ENCODE peak calls at places on chromosomes 4 and X, in seven cellular contexts. M is neural crest cell, D is BJ, H is dorsolateral prefrontal cortex, W is GM12865, L is lower lobe of right lung, C is RWPE2. T is an unnamed sample.

GRCh38 chrX:39592776-39593175 is 505.0 kb downstream of the BCOR start:
- DNase-seq in M (no peak), D (no peak), H (no peak), W (no peak), L (no peak), C (no peak), T (no peak)

GRCh38 chrX:107676559-107677378 is 48.5 kb downstream of the PRPS1 start:
- DNase-seq in M (no peak), D (peak; percentile 59), H (peak; percentile 57), W (no peak), L (peak; percentile 93), C (peak; percentile 84), T (peak; percentile 98)

GRCh38 chr4:21136231-21136630 is 436.0 kb downstream of the PACRGL start:
- DNase-seq in M (no peak), D (no peak), H (no peak), W (no peak), L (no peak), C (no peak), T (no peak)

GRCh38 chr4:85318415-85318814 is 156.5 kb upstream of the ARHGAP24 start:
- DNase-seq in M (no peak), D (no peak), H (no peak), W (no peak), L (no peak), C (no peak), T (no peak)

GRCh38 chrX:44227981-44228380 is 115.5 kb downstream of the EFHC2 start:
- DNase-seq in M (no peak), D (no peak), H (no peak), W (no peak), L (no peak), C (no peak), T (no peak)

GRCh38 chrX:15714529-15714928 is 23.5 kb upstream of the CA5B start:
- DNase-seq in M (no peak), D (no peak), H (no peak), W (no peak), L (no peak), C (no peak), T (no peak)

GRCh38 chrX:50068293-50068568 is 132.6 kb downstream of the AKAP4 start:
- DNase-seq in M (no peak), D (no peak), H (no peak), W (no peak), L (no peak), C (no peak), T (no peak)

GRCh38 chr4:109754093-109754857 is 24.4 kb upstream of the PLA2G12A start:
- DNase-seq in M (no peak), D (no peak), H (no peak), W (no peak), L (no peak), C (no peak), T (no peak)

GRCh38 chr4:6275898-6276563 is 6.4 kb downstream of the WFS1 start:
- DNase-seq in M (peak; percentile 18), D (no peak), H (no peak), W (no peak), L (no peak), C (no peak), T (no peak)

GRCh38 chr4:56613101-56613862 is 67.8 kb downstream of the HOPX start:
- DNase-seq in M (no peak), D (no peak), H (no peak), W (no peak), L (no peak), C (no peak), T (no peak)

GRCh38 chr4:56619816-56620215 is 61.3 kb downstream of the HOPX start:
- DNase-seq in M (no peak), D (no peak), H (no peak), W (no peak), L (no peak), C (no peak), T (no peak)

GRCh38 chr4:56622176-56622575 is 58.9 kb downstream of the HOPX start:
- DNase-seq in M (no peak), D (peak; percentile 0), H (no peak), W (no peak), L (no peak), C (no peak), T (no peak)

GRCh38 chr4:56618734-56619133 is 62.4 kb downstream of the HOPX start:
- DNase-seq in M (no peak), D (no peak), H (no peak), W (no peak), L (no peak), C (no peak), T (no peak)

GRCh38 chr4:56619160-56619559 is 61.9 kb downstream of the HOPX start:
- DNase-seq in M (no peak), D (no peak), H (no peak), W (peak; percentile 34), L (no peak), C (no peak), T (no peak)
- TF ChIP-seq CTCF in M (no peak), D (no peak), H (no peak), W (no peak), L (no peak), C (no peak), T (peak; percentile 33)

GRCh38 chrX:68234171-68234910 is 199.0 kb downstream of the OPHN1 start:
- DNase-seq in M (no peak), D (no peak), H (no peak), W (no peak), L (no peak), C (no peak), T (no peak)

GRCh38 chrX:68238568-68238967 is 194.7 kb downstream of the OPHN1 start:
- DNase-seq in M (no peak), D (no peak), H (no peak), W (peak; percentile 1), L (no peak), C (no peak), T (no peak)
- TF ChIP-seq CTCF in M (peak; percentile 41), D (peak; percentile 45), H (peak; percentile 23), W (peak; percentile 35), L (peak; percentile 30), C (peak; percentile 37), T (peak; percentile 50)

GRCh38 chr4:82275431-82276423 is 98.1 kb downstream of the HNRNPD start:
- DNase-seq in M (no peak), D (no peak), H (no peak), W (no peak), L (no peak), C (no peak), T (no peak)
- TF ChIP-seq CTCF in M (no peak), D (no peak), H (no peak), W (peak; percentile 19), L (no peak), C (peak; percentile 6), T (no peak)

GRCh38 chrX:55767100-55767499 is 49.6 kb downstream of the RRAGB start:
- DNase-seq in M (no peak), D (no peak), H (no peak), W (no peak), L (no peak), C (no peak), T (no peak)
- TF ChIP-seq CTCF in M (no peak), D (no peak), H (no peak), W (no peak), L (no peak), C (no peak), T (no peak)

GRCh38 chr4:108512615-108513505 is 107.5 kb upstream of the RPL34 start:
- DNase-seq in M (peak; percentile 37), D (no peak), H (no peak), W (peak; percentile 47), L (no peak), C (peak; percentile 53), T (no peak)
- TF ChIP-seq CTCF in M (peak; percentile 63), D (peak; percentile 56), H (no peak), W (peak; percentile 34), L (peak; percentile 42), C (peak; percentile 68), T (peak; percentile 84)

T was measured in chondrocyte.